ENCODE peak calls at places on chromosome 10, in eight cellular contexts. One of them, this sample, is unnamed.

GRCh38 chr10:124565565-124566221 is 104.1 kb downstream of the LHPP start:
- DNase-seq in uterus: no peak
- DNase-seq in SK-MEL-5: peak
- DNase-seq in T-cell: no peak
- DNase-seq in sciatic nerve: no peak
- DNase-seq in progenitor cell of endocrine pancreas: no peak
- DNase-seq in cardiac muscle cell: peak
- DNase-seq in osteocyte: no peak
- DNase-seq in this sample: no peak

GRCh38 chr10:129897851-129898463 is 66.1 kb downstream of the EBF3 start:
- DNase-seq in sciatic nerve: no peak
- DNase-seq in osteocyte: no peak
- DNase-seq in uterus: no peak
- DNase-seq in SK-MEL-5: no peak
- DNase-seq in T-cell: no peak
- DNase-seq in cardiac muscle cell: no peak
- DNase-seq in progenitor cell of endocrine pancreas: no peak
- DNase-seq in this sample: no peak

GRCh38 chr10:118475214-118475613 is 120.2 kb downstream of the PRLHR start:
- DNase-seq in sciatic nerve: no peak
- DNase-seq in uterus: no peak
- DNase-seq in SK-MEL-5: no peak
- DNase-seq in osteocyte: no peak
- DNase-seq in T-cell: no peak
- DNase-seq in cardiac muscle cell: no peak
- DNase-seq in progenitor cell of endocrine pancreas: no peak
- DNase-seq in this sample: no peak

GRCh38 chr10:22927661-22928403 is at the start of gene ARMC3:
- DNase-seq in progenitor cell of endocrine pancreas: peak
- DNase-seq in sciatic nerve: peak
- DNase-seq in osteocyte: peak
- DNase-seq in SK-MEL-5: no peak
- DNase-seq in cardiac muscle cell: peak
- DNase-seq in T-cell: peak
- DNase-seq in uterus: peak
- DNase-seq in this sample: peak

GRCh38 chr10:87626422-87626892 is 33.2 kb upstream of the PAPSS2 start:
- DNase-seq in SK-MEL-5: no peak
- DNase-seq in sciatic nerve: no peak
- DNase-seq in cardiac muscle cell: peak
- DNase-seq in T-cell: no peak
- DNase-seq in uterus: no peak
- DNase-seq in progenitor cell of endocrine pancreas: no peak
- DNase-seq in osteocyte: no peak
- DNase-seq in this sample: no peak

GRCh38 chr10:22649390-22649841 is 65.0 kb downstream of the PIP4K2A start:
- DNase-seq in progenitor cell of endocrine pancreas: no peak
- DNase-seq in uterus: no peak
- DNase-seq in T-cell: no peak
- DNase-seq in cardiac muscle cell: no peak
- DNase-seq in SK-MEL-5: no peak
- DNase-seq in osteocyte: no peak
- DNase-seq in sciatic nerve: no peak
- DNase-seq in this sample: no peak

GRCh38 chr10:104076743-104077160 is 8.9 kb downstream of the COL17A1 start:
- DNase-seq in uterus: no peak
- DNase-seq in T-cell: no peak
- DNase-seq in cardiac muscle cell: no peak
- DNase-seq in sciatic nerve: no peak
- DNase-seq in SK-MEL-5: peak
- DNase-seq in osteocyte: no peak
- DNase-seq in progenitor cell of endocrine pancreas: no peak
- DNase-seq in this sample: no peak

GRCh38 chr10:80861882-80862281 is 324.2 kb downstream of the SH2D4B start:
- DNase-seq in cardiac muscle cell: no peak
- DNase-seq in osteocyte: no peak
- DNase-seq in SK-MEL-5: peak
- DNase-seq in uterus: no peak
- DNase-seq in sciatic nerve: no peak
- DNase-seq in progenitor cell of endocrine pancreas: no peak
- DNase-seq in T-cell: no peak
- DNase-seq in this sample: no peak

GRCh38 chr10:79176949-79177602 is 108.3 kb downstream of the ZMIZ1 start:
- DNase-seq in progenitor cell of endocrine pancreas: no peak
- DNase-seq in cardiac muscle cell: no peak
- DNase-seq in T-cell: no peak
- DNase-seq in SK-MEL-5: no peak
- DNase-seq in sciatic nerve: no peak
- DNase-seq in osteocyte: no peak
- DNase-seq in uterus: no peak
- DNase-seq in this sample: no peak

GRCh38 chr10:126252884-126253612 is 135.2 kb downstream of the ADAM12 start:
- DNase-seq in T-cell: no peak
- DNase-seq in progenitor cell of endocrine pancreas: no peak
- DNase-seq in osteocyte: no peak
- DNase-seq in sciatic nerve: no peak
- DNase-seq in cardiac muscle cell: no peak
- DNase-seq in SK-MEL-5: peak
- DNase-seq in uterus: peak
- DNase-seq in this sample: no peak

GRCh38 chr10:21406595-21407218 is 118.8 kb downstream of the SKIDA1 start:
- DNase-seq in SK-MEL-5: no peak
- DNase-seq in T-cell: no peak
- DNase-seq in sciatic nerve: no peak
- DNase-seq in uterus: no peak
- DNase-seq in osteocyte: no peak
- DNase-seq in progenitor cell of endocrine pancreas: no peak
- DNase-seq in cardiac muscle cell: no peak
- DNase-seq in this sample: no peak

GRCh38 chr10:126063353-126063791 is 167.0 kb downstream of the FANK1 start:
- DNase-seq in osteocyte: no peak
- DNase-seq in progenitor cell of endocrine pancreas: no peak
- DNase-seq in uterus: no peak
- DNase-seq in SK-MEL-5: no peak
- DNase-seq in sciatic nerve: no peak
- DNase-seq in cardiac muscle cell: no peak
- DNase-seq in T-cell: no peak
- DNase-seq in this sample: no peak

GRCh38 chr10:45373783-45374450 is at the start of gene ALOX5:
- DNase-seq in T-cell: no peak
- DNase-seq in progenitor cell of endocrine pancreas: peak
- DNase-seq in osteocyte: no peak
- DNase-seq in uterus: peak
- DNase-seq in sciatic nerve: no peak
- DNase-seq in cardiac muscle cell: peak
- DNase-seq in SK-MEL-5: no peak
- DNase-seq in this sample: peak

GRCh38 chr10:3530346-3531096 is 254.5 kb downstream of the KLF6 start:
- DNase-seq in uterus: no peak
- DNase-seq in cardiac muscle cell: no peak
- DNase-seq in SK-MEL-5: no peak
- DNase-seq in T-cell: no peak
- DNase-seq in progenitor cell of endocrine pancreas: no peak
- DNase-seq in osteocyte: no peak
- DNase-seq in sciatic nerve: no peak
- DNase-seq in this sample: no peak

GRCh38 chr10:62076872-62077271 is 175.4 kb downstream of the ARID5B start:
- DNase-seq in cardiac muscle cell: no peak
- DNase-seq in osteocyte: no peak
- DNase-seq in T-cell: no peak
- DNase-seq in sciatic nerve: no peak
- DNase-seq in SK-MEL-5: peak
- DNase-seq in progenitor cell of endocrine pancreas: no peak
- DNase-seq in uterus: no peak
- DNase-seq in this sample: no peak

GRCh38 chr10:70779685-70780369 is 5.3 kb downstream of the TBATA start:
- DNase-seq in cardiac muscle cell: no peak
- DNase-seq in T-cell: no peak
- DNase-seq in uterus: no peak
- DNase-seq in progenitor cell of endocrine pancreas: no peak
- DNase-seq in SK-MEL-5: no peak
- DNase-seq in osteocyte: no peak
- DNase-seq in sciatic nerve: no peak
- DNase-seq in this sample: no peak

GRCh38 chr10:102612964-102613275 is 31.4 kb upstream of the TRIM8 start:
- DNase-seq in cardiac muscle cell: no peak
- DNase-seq in T-cell: peak
- DNase-seq in uterus: no peak
- DNase-seq in sciatic nerve: no peak
- DNase-seq in SK-MEL-5: no peak
- DNase-seq in progenitor cell of endocrine pancreas: no peak
- DNase-seq in osteocyte: no peak
- DNase-seq in this sample: peak

GRCh38 chr10:35200487-35200886 is 73.8 kb downstream of the CREM start:
- DNase-seq in uterus: no peak
- DNase-seq in T-cell: no peak
- DNase-seq in cardiac muscle cell: no peak
- DNase-seq in SK-MEL-5: no peak
- DNase-seq in osteocyte: no peak
- DNase-seq in sciatic nerve: no peak
- DNase-seq in progenitor cell of endocrine pancreas: no peak
- DNase-seq in this sample: no peak

GRCh38 chr10:14405076-14406065 is 74.6 kb upstream of the FRMD4A start:
- DNase-seq in progenitor cell of endocrine pancreas: no peak
- DNase-seq in uterus: no peak
- DNase-seq in SK-MEL-5: no peak
- DNase-seq in sciatic nerve: no peak
- DNase-seq in T-cell: no peak
- DNase-seq in osteocyte: no peak
- DNase-seq in cardiac muscle cell: no peak
- DNase-seq in this sample: no peak

This sample was measured in effector memory CD4-positive, alpha-beta T cell.